ENCODE peak calls at places on chromosomes 12 and 14, in nine cellular contexts. One of them, this sample, is unnamed.

GRCh38 chr12:17971850-17972249 is 118.1 kb downstream of the RERGL start:
- DNase-seq in heart left ventricle: no peak
- DNase-seq in left lung: no peak
- DNase-seq in H1: no peak
- DNase-seq in choroid plexus epithelial cell: no peak
- DNase-seq in cardiac muscle cell: no peak
- DNase-seq in prostate gland: no peak
- DNase-seq in fibroblast of lung: no peak
- DNase-seq in A549: no peak
- DNase-seq in this sample: peak

GRCh38 chr14:105061428-105062047 is 3.7 kb downstream of the GPR132 start:
- DNase-seq in heart left ventricle: peak
- DNase-seq in left lung: peak
- DNase-seq in H1: no peak
- DNase-seq in choroid plexus epithelial cell: no peak
- DNase-seq in cardiac muscle cell: no peak
- DNase-seq in prostate gland: no peak
- DNase-seq in fibroblast of lung: no peak
- DNase-seq in A549: no peak
- DNase-seq in this sample: no peak

GRCh38 chr14:75258079-75258802 is 20.4 kb upstream of the FOS start:
- DNase-seq in heart left ventricle: no peak
- DNase-seq in left lung: no peak
- DNase-seq in H1: no peak
- DNase-seq in choroid plexus epithelial cell: peak
- DNase-seq in cardiac muscle cell: peak
- DNase-seq in prostate gland: peak
- DNase-seq in fibroblast of lung: peak
- DNase-seq in A549: no peak
- DNase-seq in this sample: peak

GRCh38 chr12:116594325-116595038 is 35.3 kb downstream of the MAP1LC3B2 start:
- DNase-seq in heart left ventricle: peak
- DNase-seq in left lung: peak
- DNase-seq in H1: no peak
- DNase-seq in choroid plexus epithelial cell: no peak
- DNase-seq in cardiac muscle cell: no peak
- DNase-seq in prostate gland: no peak
- DNase-seq in fibroblast of lung: no peak
- DNase-seq in A549: no peak
- DNase-seq in this sample: no peak

GRCh38 chr14:98198385-98198784 is 1073.6 kb downstream of the BCL11B start:
- DNase-seq in heart left ventricle: no peak
- DNase-seq in left lung: no peak
- DNase-seq in H1: no peak
- DNase-seq in choroid plexus epithelial cell: no peak
- DNase-seq in cardiac muscle cell: no peak
- DNase-seq in prostate gland: no peak
- DNase-seq in fibroblast of lung: no peak
- DNase-seq in A549: no peak
- DNase-seq in this sample: no peak

GRCh38 chr12:111673503-111673902 is 12.3 kb downstream of the BRAP start:
- DNase-seq in heart left ventricle: no peak
- DNase-seq in left lung: no peak
- DNase-seq in H1: no peak
- DNase-seq in choroid plexus epithelial cell: peak
- DNase-seq in cardiac muscle cell: peak
- DNase-seq in prostate gland: no peak
- DNase-seq in fibroblast of lung: peak
- DNase-seq in A549: peak
- DNase-seq in this sample: peak

GRCh38 chr14:88748288-88748687 is 44.5 kb downstream of the EML5 start:
- DNase-seq in heart left ventricle: no peak
- DNase-seq in left lung: no peak
- DNase-seq in H1: no peak
- DNase-seq in choroid plexus epithelial cell: no peak
- DNase-seq in cardiac muscle cell: no peak
- DNase-seq in prostate gland: no peak
- DNase-seq in fibroblast of lung: no peak
- DNase-seq in A549: no peak
- DNase-seq in this sample: no peak

GRCh38 chr12:16335838-16336237 is 11.6 kb upstream of the MGST1 start:
- DNase-seq in heart left ventricle: no peak
- DNase-seq in left lung: no peak
- DNase-seq in H1: no peak
- DNase-seq in choroid plexus epithelial cell: no peak
- DNase-seq in cardiac muscle cell: no peak
- DNase-seq in prostate gland: no peak
- DNase-seq in fibroblast of lung: no peak
- DNase-seq in A549: no peak
- DNase-seq in this sample: no peak

GRCh38 chr14:75339059-75339458 is 60.4 kb downstream of the FOS start:
- DNase-seq in heart left ventricle: no peak
- DNase-seq in left lung: no peak
- DNase-seq in H1: no peak
- DNase-seq in choroid plexus epithelial cell: peak
- DNase-seq in cardiac muscle cell: peak
- DNase-seq in prostate gland: no peak
- DNase-seq in fibroblast of lung: peak
- DNase-seq in A549: no peak
- DNase-seq in this sample: peak

GRCh38 chr14:32027255-32027939 is 49.7 kb upstream of the ARHGAP5 start:
- DNase-seq in heart left ventricle: no peak
- DNase-seq in left lung: no peak
- DNase-seq in H1: no peak
- DNase-seq in choroid plexus epithelial cell: peak
- DNase-seq in cardiac muscle cell: peak
- DNase-seq in prostate gland: no peak
- DNase-seq in fibroblast of lung: no peak
- DNase-seq in A549: peak
- DNase-seq in this sample: peak

DNA sequence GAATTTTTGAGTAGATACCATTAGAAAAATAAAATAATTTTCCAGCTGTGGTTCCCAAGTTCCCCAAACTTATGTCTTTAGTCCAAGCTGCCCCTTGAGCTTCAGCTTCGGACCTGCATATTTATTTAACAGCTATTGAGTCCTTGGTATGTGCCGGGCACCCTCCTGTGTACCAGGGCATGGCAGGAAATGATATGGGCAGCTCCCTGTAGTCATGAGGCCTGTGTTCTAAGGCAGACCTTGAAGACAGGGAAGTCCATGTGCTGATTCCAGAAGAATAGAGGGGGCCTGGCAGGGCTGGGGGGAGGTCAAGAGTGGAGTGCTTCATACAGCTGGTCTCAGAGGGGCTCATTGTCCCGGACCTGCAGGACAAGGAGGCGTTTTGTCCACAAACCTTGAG is 29.2 kb downstream of the TRAF3 start:
- DNase-seq in heart left ventricle: no peak
- DNase-seq in left lung: no peak
- DNase-seq in H1: no peak
- DNase-seq in choroid plexus epithelial cell: no peak
- DNase-seq in cardiac muscle cell: no peak
- DNase-seq in prostate gland: no peak
- DNase-seq in fibroblast of lung: no peak
- DNase-seq in A549: no peak
- DNase-seq in this sample: no peak
- H3K4me3 ChIP-seq in heart left ventricle: no peak
- H3K4me3 ChIP-seq in left lung: no peak
- H3K4me3 ChIP-seq in H1: no peak
- H3K4me3 ChIP-seq in choroid plexus epithelial cell: no peak
- H3K4me3 ChIP-seq in cardiac muscle cell: no peak
- H3K4me3 ChIP-seq in prostate gland: no peak
- H3K4me3 ChIP-seq in fibroblast of lung: no peak
- H3K4me3 ChIP-seq in A549: no peak
- H3K4me3 ChIP-seq in this sample: no peak

DNA sequence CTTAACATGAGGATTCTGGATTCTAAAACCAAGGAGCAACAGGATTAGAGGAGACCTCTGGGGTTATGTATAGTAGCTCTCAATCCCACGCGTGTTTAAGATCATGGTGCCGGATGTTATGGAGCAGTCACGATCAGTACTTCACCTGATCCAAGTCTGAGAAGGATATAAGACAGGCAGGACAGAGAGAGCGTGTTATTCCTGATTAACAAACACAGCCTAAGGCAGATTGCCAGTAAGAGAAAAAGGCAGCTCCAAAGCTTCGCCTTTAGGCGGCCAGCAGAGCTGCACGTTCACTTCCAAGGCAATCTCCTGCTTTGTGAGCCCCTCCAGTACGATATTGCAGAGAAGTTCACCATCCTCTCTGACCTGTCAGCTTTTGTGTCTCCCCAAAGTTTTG is 5.5 kb downstream of the SETD3 start:
- DNase-seq in heart left ventricle: no peak
- DNase-seq in left lung: no peak
- DNase-seq in H1: no peak
- DNase-seq in choroid plexus epithelial cell: peak
- DNase-seq in cardiac muscle cell: peak
- DNase-seq in prostate gland: peak
- DNase-seq in fibroblast of lung: peak
- DNase-seq in A549: no peak
- DNase-seq in this sample: peak
- TF ChIP-seq CTCF in heart left ventricle: no peak
- TF ChIP-seq CTCF in left lung: no peak
- TF ChIP-seq CTCF in H1: no peak
- TF ChIP-seq CTCF in choroid plexus epithelial cell: peak
- TF ChIP-seq CTCF in cardiac muscle cell: peak
- TF ChIP-seq CTCF in prostate gland: no peak
- TF ChIP-seq CTCF in fibroblast of lung: no peak
- TF ChIP-seq CTCF in A549: no peak
- TF ChIP-seq CTCF in this sample: peak

GRCh38 chr12:3168775-3169221 is 91.6 kb downstream of the TSPAN9 start:
- DNase-seq in heart left ventricle: no peak
- DNase-seq in left lung: no peak
- DNase-seq in H1: peak
- DNase-seq in choroid plexus epithelial cell: peak
- DNase-seq in cardiac muscle cell: peak
- DNase-seq in prostate gland: peak
- DNase-seq in fibroblast of lung: peak
- DNase-seq in A549: peak
- DNase-seq in this sample: peak

GRCh38 chr12:3165311-3165931 is 88.2 kb downstream of the TSPAN9 start:
- DNase-seq in heart left ventricle: no peak
- DNase-seq in left lung: no peak
- DNase-seq in H1: no peak
- DNase-seq in choroid plexus epithelial cell: no peak
- DNase-seq in cardiac muscle cell: no peak
- DNase-seq in prostate gland: no peak
- DNase-seq in fibroblast of lung: no peak
- DNase-seq in A549: no peak
- DNase-seq in this sample: no peak

GRCh38 chr12:3170423-3171194 is 93.4 kb downstream of the TSPAN9 start:
- DNase-seq in heart left ventricle: no peak
- DNase-seq in left lung: no peak
- DNase-seq in H1: no peak
- DNase-seq in choroid plexus epithelial cell: peak
- DNase-seq in cardiac muscle cell: peak
- DNase-seq in prostate gland: no peak
- DNase-seq in fibroblast of lung: peak
- DNase-seq in A549: peak
- DNase-seq in this sample: peak

GRCh38 chr12:3167636-3168035 is 90.5 kb downstream of the TSPAN9 start:
- DNase-seq in heart left ventricle: no peak
- DNase-seq in left lung: no peak
- DNase-seq in H1: no peak
- DNase-seq in choroid plexus epithelial cell: no peak
- DNase-seq in cardiac muscle cell: no peak
- DNase-seq in prostate gland: no peak
- DNase-seq in fibroblast of lung: no peak
- DNase-seq in A549: no peak
- DNase-seq in this sample: no peak

DNA sequence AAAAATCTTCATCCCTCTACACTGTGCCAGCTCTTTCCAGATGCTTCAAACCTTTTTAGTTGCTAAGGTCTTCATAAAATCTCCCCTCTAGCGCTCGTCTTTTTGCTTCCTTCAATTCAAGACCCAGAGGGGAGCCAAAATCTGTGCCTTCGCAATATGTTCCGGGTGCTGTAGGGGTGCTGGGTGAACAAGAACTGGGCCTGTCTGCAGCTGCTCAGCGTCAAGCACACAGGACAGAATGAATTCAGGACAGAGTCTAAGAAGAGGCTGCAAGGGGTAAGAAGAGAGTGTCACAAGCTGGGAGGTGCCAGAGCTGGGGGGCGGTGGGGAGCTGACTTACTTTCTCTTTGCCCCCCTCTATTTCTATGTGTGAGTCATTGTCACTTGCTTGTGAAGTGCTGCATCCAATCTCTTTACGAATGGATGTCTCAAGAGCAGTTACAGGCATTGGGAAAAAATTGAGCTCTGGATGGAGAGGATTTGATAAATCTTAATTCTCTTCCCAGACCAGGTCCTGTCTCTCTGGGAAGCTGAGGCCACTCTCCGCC is 91.1 kb downstream of the TSPAN9 start:
- DNase-seq in heart left ventricle: no peak
- DNase-seq in left lung: no peak
- DNase-seq in H1: no peak
- DNase-seq in choroid plexus epithelial cell: no peak
- DNase-seq in cardiac muscle cell: no peak
- DNase-seq in prostate gland: no peak
- DNase-seq in fibroblast of lung: peak
- DNase-seq in A549: no peak
- DNase-seq in this sample: no peak
- H3K4me3 ChIP-seq in heart left ventricle: no peak
- H3K4me3 ChIP-seq in left lung: no peak
- H3K4me3 ChIP-seq in H1: no peak
- H3K4me3 ChIP-seq in choroid plexus epithelial cell: no peak
- H3K4me3 ChIP-seq in cardiac muscle cell: no peak
- H3K4me3 ChIP-seq in prostate gland: no peak
- H3K4me3 ChIP-seq in fibroblast of lung: no peak
- H3K4me3 ChIP-seq in A549: no peak
- H3K4me3 ChIP-seq in this sample: no peak

GRCh38 chr12:51663390-51663789 is 72.4 kb downstream of the SCN8A start:
- DNase-seq in heart left ventricle: no peak
- DNase-seq in left lung: no peak
- DNase-seq in H1: no peak
- DNase-seq in choroid plexus epithelial cell: no peak
- DNase-seq in cardiac muscle cell: no peak
- DNase-seq in prostate gland: no peak
- DNase-seq in fibroblast of lung: no peak
- DNase-seq in A549: no peak
- DNase-seq in this sample: no peak

GRCh38 chr12:51667269-51667668 is 76.2 kb downstream of the SCN8A start:
- DNase-seq in heart left ventricle: no peak
- DNase-seq in left lung: no peak
- DNase-seq in H1: no peak
- DNase-seq in choroid plexus epithelial cell: no peak
- DNase-seq in cardiac muscle cell: no peak
- DNase-seq in prostate gland: no peak
- DNase-seq in fibroblast of lung: no peak
- DNase-seq in A549: no peak
- DNase-seq in this sample: no peak

GRCh38 chr12:51662728-51663154 is 71.7 kb downstream of the SCN8A start:
- DNase-seq in heart left ventricle: no peak
- DNase-seq in left lung: no peak
- DNase-seq in H1: no peak
- DNase-seq in choroid plexus epithelial cell: no peak
- DNase-seq in cardiac muscle cell: no peak
- DNase-seq in prostate gland: no peak
- DNase-seq in fibroblast of lung: no peak
- DNase-seq in A549: peak
- DNase-seq in this sample: no peak

GRCh38 chr12:51669996-51670395 is 79.0 kb downstream of the SCN8A start:
- DNase-seq in heart left ventricle: no peak
- DNase-seq in left lung: no peak
- DNase-seq in H1: no peak
- DNase-seq in choroid plexus epithelial cell: no peak
- DNase-seq in cardiac muscle cell: no peak
- DNase-seq in prostate gland: no peak
- DNase-seq in fibroblast of lung: no peak
- DNase-seq in A549: no peak
- DNase-seq in this sample: no peak

GRCh38 chr12:51666696-51667095 is 75.7 kb downstream of the SCN8A start:
- DNase-seq in heart left ventricle: no peak
- DNase-seq in left lung: no peak
- DNase-seq in H1: no peak
- DNase-seq in choroid plexus epithelial cell: no peak
- DNase-seq in cardiac muscle cell: no peak
- DNase-seq in prostate gland: no peak
- DNase-seq in fibroblast of lung: no peak
- DNase-seq in A549: no peak
- DNase-seq in this sample: peak
- TF ChIP-seq CTCF in heart left ventricle: no peak
- TF ChIP-seq CTCF in left lung: no peak
- TF ChIP-seq CTCF in H1: no peak
- TF ChIP-seq CTCF in choroid plexus epithelial cell: no peak
- TF ChIP-seq CTCF in cardiac muscle cell: no peak
- TF ChIP-seq CTCF in prostate gland: no peak
- TF ChIP-seq CTCF in fibroblast of lung: no peak
- TF ChIP-seq CTCF in A549: no peak
- TF ChIP-seq CTCF in this sample: no peak